ENCODE peak calls at places on chromosomes 6 and 20, in four cellular contexts. Z is astrocyte of the cerebellum, K is transverse colon, P is DND-41. X is an unnamed sample.

GRCh38 chr20:3786126-3786484 is 435 bp downstream of the CENPB start:
- DNase-seq in K (peak), P (peak), Z (no peak), X (no peak)

GRCh38 chr6:14658909-14659561 is 541.5 kb downstream of the CD83 start:
- DNase-seq in P (peak), Z (no peak), K (no peak), X (no peak)

GRCh38 chr20:9235518-9235917 is 166.6 kb downstream of the PLCB4 start:
- DNase-seq in P (no peak), K (no peak), Z (no peak), X (no peak)

GRCh38 chr20:47350181-47350550 is 6.3 kb downstream of the ZMYND8 start:
- DNase-seq in Z (no peak), K (no peak), P (no peak), X (peak)

GRCh38 chr20:53849471-53850059 is 220.8 kb downstream of the BCAS1 start:
- DNase-seq in Z (no peak), P (no peak), K (no peak), X (no peak)

GRCh38 chr6:148771212-148771601 is 24.4 kb downstream of the UST start:
- DNase-seq in P (peak), Z (no peak), K (peak), X (peak)

GRCh38 chr20:19880256-19881079 is 122.4 kb downstream of the RIN2 start:
- DNase-seq in Z (no peak), P (no peak), K (no peak), X (no peak)

GRCh38 chr6:154604120-154604519 is 93.6 kb upstream of the CNKSR3 start:
- DNase-seq in Z (no peak), P (no peak), K (no peak), X (no peak)

GRCh38 chr6:26065952-26066380 is 21.3 kb upstream of the HFE start:
- DNase-seq in P (peak), Z (no peak), K (peak), X (peak)

GRCh38 chr6:81793811-81794210 is 41.3 kb upstream of the TENT5A start:
- DNase-seq in Z (no peak), P (no peak), K (no peak), X (no peak)

GRCh38 chr20:1933465-1933870 is 38.3 kb downstream of the SIRPA start:
- DNase-seq in P (no peak), K (no peak), Z (no peak), X (no peak)

GRCh38 chr20:50919567-50919966 is 11.7 kb downstream of the ADNP start:
- DNase-seq in K (peak), Z (no peak), P (no peak), X (no peak)

GRCh38 chr20:63695419-63696310 is 787 bp upstream of the TNFRSF6B start:
- DNase-seq in P (no peak), K (no peak), Z (no peak), X (no peak)

GRCh38 chr20:11847827-11848226 is 69.9 kb upstream of the BTBD3 start:
- DNase-seq in K (peak), P (no peak), Z (no peak), X (no peak)

GRCh38 chr6:99016355-99016754 is 68.6 kb upstream of the FBXL4 start:
- DNase-seq in K (no peak), P (peak), Z (peak), X (peak)

GRCh38 chr6:164214066-164214465 is 799.5 kb downstream of the QKI start:
- DNase-seq in P (no peak), K (no peak), Z (no peak), X (no peak)

GRCh38 chr6:5998741-5999687 is 7.7 kb downstream of the NRN1 start:
- DNase-seq in Z (no peak), P (no peak), K (no peak), X (no peak)
- H3K4me3 ChIP-seq in Z (peak), P (no peak), K (no peak), X (no peak)

GRCh38 chr6:109978174-109979032 is at the start of gene GPR6:
- DNase-seq in P (peak), Z (peak), K (peak), X (no peak)

GRCh38 chr6:109984410-109984809 is 6.3 kb downstream of the GPR6 start:
- DNase-seq in Z (no peak), P (no peak), K (no peak), X (no peak)

GRCh38 chr6:109977791-109978173 is 329 bp upstream of the GPR6 start:
- DNase-seq in Z (no peak), K (no peak), P (no peak), X (no peak)

DNA sequence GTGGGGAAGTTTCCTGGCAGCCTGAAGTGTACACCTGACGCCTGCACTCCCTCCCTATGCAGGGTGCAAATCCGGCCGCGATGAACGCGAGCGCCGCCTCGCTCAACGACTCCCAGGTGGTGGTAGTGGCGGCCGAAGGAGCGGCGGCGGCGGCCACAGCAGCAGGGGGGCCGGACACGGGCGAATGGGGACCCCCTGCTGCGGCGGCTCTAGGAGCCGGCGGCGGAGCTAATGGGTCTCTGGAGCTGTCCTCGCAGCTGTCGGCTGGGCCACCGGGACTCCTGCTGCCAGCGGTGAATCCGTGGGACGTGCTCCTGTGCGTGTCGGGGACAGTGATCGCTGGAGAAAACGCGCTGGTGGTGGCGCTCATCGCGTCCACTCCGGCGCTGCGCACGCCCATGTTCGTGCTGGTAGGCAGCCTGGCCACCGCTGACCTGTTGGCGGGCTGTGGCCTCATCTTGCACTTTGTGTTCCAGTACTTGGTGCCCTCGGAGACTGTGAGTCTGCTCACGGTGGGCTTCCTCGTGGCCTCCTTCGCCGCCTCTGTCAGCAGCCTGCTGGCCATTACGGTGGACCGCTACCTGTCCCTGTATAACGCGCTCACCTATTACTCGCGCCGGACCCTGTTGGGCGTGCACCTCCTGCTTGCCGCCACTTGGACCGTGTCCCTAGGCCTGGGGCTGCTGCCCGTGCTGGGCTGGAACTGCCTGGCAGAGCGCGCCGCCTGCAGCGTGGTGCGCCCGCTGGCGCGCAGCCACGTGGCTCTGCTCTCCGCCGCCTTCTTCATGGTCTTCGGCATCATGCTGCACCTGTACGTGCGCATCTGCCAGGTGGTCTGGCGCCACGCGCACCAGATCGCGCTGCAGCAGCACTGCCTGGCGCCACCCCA is 1.2 kb downstream of the GPR6 start:
- DNase-seq in P (no peak), Z (no peak), K (no peak), X (no peak)
- H3K4me3 ChIP-seq in P (no peak), Z (no peak), K (no peak), X (no peak)

GRCh38 chr6:161660666-161661571 is 387.1 kb upstream of the AGPAT4 start:
- DNase-seq in K (no peak), P (no peak), Z (no peak), X (peak)
- H3K4me3 ChIP-seq in K (no peak), P (no peak), Z (no peak), X (no peak)

GRCh38 chr6:70388814-70389213 is 24.5 kb upstream of the FAM135A start:
- DNase-seq in P (no peak), K (no peak), Z (no peak), X (no peak)
- H3K4me3 ChIP-seq in P (no peak), K (no peak), Z (no peak), X (no peak)

GRCh38 chr6:21801786-21802610 is 208.4 kb downstream of the SOX4 start:
- DNase-seq in K (no peak), P (no peak), Z (no peak), X (no peak)
- H3K4me3 ChIP-seq in K (no peak), P (no peak), Z (no peak), X (no peak)

GRCh38 chr20:32646486-32646885 is 27.3 kb downstream of the C20orf203 start:
- DNase-seq in K (no peak), Z (no peak), P (no peak), X (no peak)
- H3K4me3 ChIP-seq in K (no peak), Z (no peak), P (no peak), X (no peak)

GRCh38 chr20:32482251-32483220 is 102.6 kb downstream of the NOL4L start:
- DNase-seq in K (peak), P (peak), Z (no peak), X (no peak)

GRCh38 chr20:32479697-32480140 is 105.4 kb downstream of the NOL4L start:
- DNase-seq in Z (no peak), K (peak), P (no peak), X (no peak)

GRCh38 chr20:32479012-32479411 is 106.1 kb downstream of the NOL4L start:
- DNase-seq in P (no peak), K (no peak), Z (no peak), X (no peak)

GRCh38 chr20:32481311-32482103 is 103.6 kb downstream of the NOL4L start:
- DNase-seq in K (peak), Z (no peak), P (no peak), X (no peak)

DNA sequence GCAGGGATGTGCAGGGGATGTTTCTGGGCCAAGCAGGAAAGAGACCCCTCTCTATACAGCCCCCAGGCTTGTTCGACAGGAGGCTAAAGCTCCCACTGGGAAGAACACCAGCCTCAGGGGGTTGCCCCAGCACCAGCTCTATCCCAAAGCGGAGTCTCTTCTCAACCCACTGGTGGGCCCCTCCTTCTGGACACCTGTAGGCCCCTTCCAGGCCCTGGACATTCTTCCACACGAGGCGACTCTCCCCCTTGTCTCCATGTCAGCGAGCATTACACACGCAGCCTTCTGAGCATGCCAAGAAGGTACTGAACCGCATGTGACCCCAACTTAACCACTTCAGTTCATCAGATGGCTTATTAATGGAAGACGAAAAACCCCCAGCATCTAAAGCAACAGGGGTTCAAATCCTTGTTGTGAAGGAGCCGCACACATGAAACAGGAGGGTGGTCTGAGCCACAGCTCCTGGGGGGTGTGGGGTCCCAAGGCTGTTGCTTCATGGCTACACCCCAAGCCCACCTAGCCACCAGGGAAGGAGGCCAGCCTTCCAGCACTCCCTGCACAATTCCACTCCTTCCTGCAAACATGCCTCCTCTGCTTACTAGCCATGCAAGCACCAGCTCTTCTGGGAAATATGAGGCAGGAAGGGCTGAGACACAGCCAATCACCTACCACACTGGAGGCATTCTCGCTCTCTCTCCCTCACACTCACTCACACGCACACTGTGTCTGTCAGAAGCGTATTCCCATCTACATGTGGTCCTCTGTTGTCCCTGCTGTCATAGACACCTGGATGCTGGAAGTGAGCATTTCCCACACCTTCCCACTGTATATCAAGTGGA is 104.6 kb downstream of the NOL4L start:
- DNase-seq in K (no peak), Z (no peak), P (no peak), X (no peak)
- H3K4me3 ChIP-seq in K (peak), Z (peak), P (no peak), X (no peak)

GRCh38 chr20:61801857-61802442 is 263.7 kb downstream of the TAF4 start:
- DNase-seq in P (no peak), K (no peak), Z (no peak), X (no peak)

GRCh38 chr20:61803903-61804804 is 261.5 kb downstream of the TAF4 start:
- DNase-seq in P (no peak), K (no peak), Z (no peak), X (no peak)

GRCh38 chr20:61802721-61803311 is 262.9 kb downstream of the TAF4 start:
- DNase-seq in K (no peak), Z (no peak), P (no peak), X (no peak)

GRCh38 chr20:61804896-61805295 is 260.8 kb downstream of the TAF4 start:
- DNase-seq in Z (no peak), K (no peak), P (no peak), X (no peak)

DNA sequence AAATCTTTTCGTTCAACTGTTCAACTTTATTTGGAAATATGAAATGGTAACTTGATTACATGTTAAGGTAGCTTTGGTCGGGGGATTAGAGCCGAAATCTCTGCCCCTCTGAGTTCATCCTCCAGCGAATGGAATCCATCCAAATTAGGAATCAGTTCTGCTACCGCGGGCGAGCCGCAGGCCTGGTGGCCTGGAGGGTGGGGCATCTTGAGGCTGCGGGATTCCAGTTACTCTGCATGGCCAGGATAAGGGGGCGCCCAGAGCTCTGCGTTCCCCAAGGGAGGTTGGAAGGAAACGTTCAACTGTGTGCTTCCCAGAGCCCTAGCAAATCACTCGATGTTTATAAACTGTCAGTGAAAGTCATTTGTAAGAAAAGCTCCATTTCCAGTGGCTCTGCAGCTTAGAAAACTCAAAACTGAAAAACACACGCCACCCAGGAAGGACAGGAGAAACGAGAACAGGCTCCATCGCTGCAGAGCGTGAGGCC is 262.2 kb downstream of the TAF4 start:
- DNase-seq in P (no peak), Z (no peak), K (no peak), X (no peak)
- H3K4me3 ChIP-seq in P (no peak), Z (no peak), K (no peak), X (no peak)